ENCODE peak calls at places on chromosomes 4 and X, in four cellular contexts. U is testis, I is AG04450, H is endothelial cell. F is an unnamed sample.
A peak's percentile ranks its signal among the peaks of the same experiment; 100 is the strongest.

GRCh38 chr4:76993787-76994641 is 44.5 kb downstream of the SEPTIN11 start:
- DNase-seq in H (no peak), I (no peak), U (no peak), F (no peak)

GRCh38 chrX:38212246-38212645 is 8.4 kb downstream of the SRPX start:
- DNase-seq in I (no peak), H (no peak), U (no peak), F (no peak)

GRCh38 chr4:26207631-26208030 is 113.2 kb upstream of the RBPJ start:
- DNase-seq in I (no peak), U (no peak), H (no peak), F (no peak)

GRCh38 chr4:26365537-26366150 is 44.8 kb downstream of the RBPJ start:
- DNase-seq in H (no peak), U (no peak), I (no peak), F (no peak)

GRCh38 chr4:124144302-124144701 is 568.2 kb downstream of the ANKRD50 start:
- DNase-seq in U (peak; percentile 17), H (no peak), I (no peak), F (no peak)

GRCh38 chr4:68651932-68652331 is 18.5 kb downstream of the UGT2B15 start:
- DNase-seq in I (no peak), H (no peak), U (no peak), F (no peak)

GRCh38 chr4:88907478-88907877 is 149.5 kb downstream of the FAM13A start:
- DNase-seq in U (no peak), H (no peak), I (no peak), F (no peak)

GRCh38 chr4:101282076-101282844 is 65.1 kb downstream of the PPP3CA start:
- DNase-seq in H (no peak), U (no peak), I (no peak), F (no peak)

GRCh38 chr4:8547108-8547911 is 32.9 kb upstream of the GPR78 start:
- DNase-seq in H (peak; percentile 39), U (no peak), I (no peak), F (no peak)

DNA sequence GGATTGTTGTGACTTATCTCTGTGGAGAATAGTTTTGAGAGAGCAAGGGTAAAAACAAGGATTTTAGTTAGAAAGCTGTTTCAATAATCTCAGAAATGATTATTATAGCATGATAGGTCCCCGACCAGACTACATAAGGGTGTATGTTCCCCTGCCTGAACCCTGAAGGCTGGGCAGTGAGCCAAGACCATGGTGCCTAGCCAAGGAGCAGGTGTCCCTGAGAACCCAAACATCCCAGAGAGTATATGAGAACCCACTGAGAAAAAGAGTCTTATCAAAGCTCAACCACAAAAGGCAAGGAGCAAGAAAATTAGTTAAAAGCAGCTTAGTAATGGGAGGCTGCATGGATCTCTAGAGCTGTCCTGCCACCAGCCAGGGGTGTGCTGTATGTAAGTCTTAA is 94.9 kb upstream of the UNC5C start:
- DNase-seq in H (no peak), I (no peak), U (no peak), F (no peak)
- TF ChIP-seq CTCF in H (no peak), I (no peak), U (no peak), F (no peak)

DNA sequence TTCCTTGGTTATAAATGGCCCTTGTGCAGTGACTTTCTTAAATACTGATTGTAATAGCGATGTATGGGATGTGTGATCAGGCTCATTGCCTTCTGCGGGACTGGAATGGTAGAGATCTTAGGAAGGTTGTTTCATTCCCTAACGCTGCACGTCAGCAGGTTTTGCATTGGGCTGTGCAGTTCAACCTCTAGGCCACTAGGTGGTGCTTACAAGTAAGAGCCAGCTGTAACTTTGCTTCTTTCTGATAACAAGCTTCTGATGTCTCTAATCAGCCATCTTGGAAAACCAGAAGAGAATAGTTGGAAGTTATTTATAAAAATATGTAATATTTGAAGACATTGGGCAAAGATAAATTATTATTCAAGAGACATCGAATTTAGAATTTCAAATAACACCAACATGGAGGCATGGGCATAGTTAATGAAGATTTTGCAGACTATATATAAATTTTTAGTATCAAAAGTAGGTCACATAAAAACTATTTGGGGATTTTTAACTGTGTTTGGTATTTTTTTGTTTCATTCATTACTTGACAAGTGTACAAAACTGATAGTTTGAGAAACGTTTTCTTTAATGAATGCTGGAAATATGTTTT is 339.7 kb upstream of the PCDH7 start:
- DNase-seq in H (peak; percentile 54), I (peak; percentile 32), U (peak; percentile 82), F (peak; percentile 70)
- TF ChIP-seq CTCF in H (peak; percentile 88), I (peak; percentile 96), U (peak; percentile 35), F (peak; percentile 93)

GRCh38 chr4:54228064-54228527 is 997 bp upstream of the PDGFRA start:
- DNase-seq in H (peak; percentile 88), I (peak; percentile 68), U (peak; percentile 90), F (peak; percentile 91)

GRCh38 chr4:54227261-54228063 is 1.6 kb upstream of the PDGFRA start:
- DNase-seq in I (no peak), U (peak; percentile 69), H (peak; percentile 47), F (peak; percentile 35)

GRCh38 chr4:54230479-54231418 is 1.7 kb downstream of the PDGFRA start:
- DNase-seq in I (no peak), H (peak; percentile 17), U (peak; percentile 23), F (peak; percentile 26)

GRCh38 chr4:54229631-54230478 is 762 bp downstream of the PDGFRA start:
- DNase-seq in H (peak; percentile 50), U (no peak), I (no peak), F (peak; percentile 66)

GRCh38 chr4:54228563-54229501 is at the start of gene PDGFRA:
- DNase-seq in H (no peak), I (peak; percentile 96), U (peak; percentile 86), F (no peak)
- TF ChIP-seq CTCF in H (no peak), I (no peak), U (no peak), F (no peak)

GRCh38 chr4:16450724-16451123 is 224.5 kb upstream of the TAPT1 start:
- DNase-seq in U (no peak), H (no peak), I (no peak), F (no peak)
- TF ChIP-seq CTCF in U (no peak), H (no peak), I (peak; percentile 50), F (no peak)

F was measured in glutamatergic neuron.